ENCODE peak calls at places on chromosomes 12 and 14, in seven cellular contexts. One of them, this sample, is unnamed.
A peak's percentile ranks its signal among the peaks of the same experiment; 100 is the strongest.

GRCh38 chr14:20732950-20733650 is 12.6 kb upstream of the EDDM3A start:
- DNase-seq in cardiac muscle cell: no peak
- DNase-seq in activated T-cell treated with anti-CD3 and anti-CD28 coated beads, Interleukin-2, amount 50 U/mL, for 48 hours: no peak
- DNase-seq in A549: no peak
- DNase-seq in globus pallidus: no peak
- DNase-seq in DMS79 treated with DMSO at 0.1 percent for 48 hours: no peak
- DNase-seq in HCEC 1CT: no peak
- DNase-seq in this sample: no peak

GRCh38 chr14:75660238-75660629 is 442 bp downstream of the ERG28 start:
- DNase-seq in cardiac muscle cell: no peak
- DNase-seq in activated T-cell treated with anti-CD3 and anti-CD28 coated beads, Interleukin-2, amount 50 U/mL, for 48 hours: no peak
- DNase-seq in A549: no peak
- DNase-seq in globus pallidus: no peak
- DNase-seq in DMS79 treated with DMSO at 0.1 percent for 48 hours: no peak
- DNase-seq in HCEC 1CT: no peak
- DNase-seq in this sample: no peak

GRCh38 chr14:74684444-74684843 is 28.4 kb downstream of the AREL1 start:
- DNase-seq in cardiac muscle cell: no peak
- DNase-seq in activated T-cell treated with anti-CD3 and anti-CD28 coated beads, Interleukin-2, amount 50 U/mL, for 48 hours: no peak
- DNase-seq in A549: no peak
- DNase-seq in globus pallidus: no peak
- DNase-seq in DMS79 treated with DMSO at 0.1 percent for 48 hours: no peak
- DNase-seq in HCEC 1CT: no peak
- DNase-seq in this sample: peak; percentile 47

GRCh38 chr14:104356738-104357688 is 218.6 kb downstream of the KIF26A start:
- DNase-seq in cardiac muscle cell: no peak
- DNase-seq in activated T-cell treated with anti-CD3 and anti-CD28 coated beads, Interleukin-2, amount 50 U/mL, for 48 hours: no peak
- DNase-seq in A549: no peak
- DNase-seq in globus pallidus: no peak
- DNase-seq in DMS79 treated with DMSO at 0.1 percent for 48 hours: no peak
- DNase-seq in HCEC 1CT: no peak
- DNase-seq in this sample: no peak

GRCh38 chr12:56321027-56321426 is 5.2 kb upstream of the CNPY2 start:
- DNase-seq in cardiac muscle cell: no peak
- DNase-seq in activated T-cell treated with anti-CD3 and anti-CD28 coated beads, Interleukin-2, amount 50 U/mL, for 48 hours: no peak
- DNase-seq in A549: no peak
- DNase-seq in globus pallidus: no peak
- DNase-seq in DMS79 treated with DMSO at 0.1 percent for 48 hours: no peak
- DNase-seq in HCEC 1CT: peak; percentile 50
- DNase-seq in this sample: no peak

GRCh38 chr14:34692348-34692747 is 22.0 kb downstream of the CFL2 start:
- DNase-seq in cardiac muscle cell: no peak
- DNase-seq in activated T-cell treated with anti-CD3 and anti-CD28 coated beads, Interleukin-2, amount 50 U/mL, for 48 hours: no peak
- DNase-seq in A549: no peak
- DNase-seq in globus pallidus: no peak
- DNase-seq in DMS79 treated with DMSO at 0.1 percent for 48 hours: no peak
- DNase-seq in HCEC 1CT: no peak
- DNase-seq in this sample: no peak

GRCh38 chr12:50248883-50249282 is 34.4 kb downstream of the LIMA1 start:
- DNase-seq in cardiac muscle cell: no peak
- DNase-seq in activated T-cell treated with anti-CD3 and anti-CD28 coated beads, Interleukin-2, amount 50 U/mL, for 48 hours: no peak
- DNase-seq in A549: no peak
- DNase-seq in globus pallidus: no peak
- DNase-seq in DMS79 treated with DMSO at 0.1 percent for 48 hours: no peak
- DNase-seq in HCEC 1CT: no peak
- DNase-seq in this sample: no peak

GRCh38 chr14:20998674-20999366 is at the start of gene SLC39A2:
- DNase-seq in cardiac muscle cell: peak; percentile 81
- DNase-seq in activated T-cell treated with anti-CD3 and anti-CD28 coated beads, Interleukin-2, amount 50 U/mL, for 48 hours: no peak
- DNase-seq in A549: no peak
- DNase-seq in globus pallidus: no peak
- DNase-seq in DMS79 treated with DMSO at 0.1 percent for 48 hours: no peak
- DNase-seq in HCEC 1CT: peak; percentile 7
- DNase-seq in this sample: no peak

GRCh38 chr12:27462851-27463250 is 16.3 kb downstream of the SMCO2 start:
- DNase-seq in cardiac muscle cell: peak; percentile 17
- DNase-seq in activated T-cell treated with anti-CD3 and anti-CD28 coated beads, Interleukin-2, amount 50 U/mL, for 48 hours: no peak
- DNase-seq in A549: no peak
- DNase-seq in globus pallidus: no peak
- DNase-seq in DMS79 treated with DMSO at 0.1 percent for 48 hours: no peak
- DNase-seq in HCEC 1CT: peak; percentile 4
- DNase-seq in this sample: no peak

GRCh38 chr12:51098611-51099010 is 15.2 kb upstream of the CSRNP2 start:
- DNase-seq in cardiac muscle cell: peak; percentile 6
- DNase-seq in activated T-cell treated with anti-CD3 and anti-CD28 coated beads, Interleukin-2, amount 50 U/mL, for 48 hours: no peak
- DNase-seq in A549: no peak
- DNase-seq in globus pallidus: no peak
- DNase-seq in DMS79 treated with DMSO at 0.1 percent for 48 hours: no peak
- DNase-seq in HCEC 1CT: no peak
- DNase-seq in this sample: no peak

GRCh38 chr14:104101086-104101621 is 15.7 kb downstream of the ASPG start:
- DNase-seq in cardiac muscle cell: no peak
- DNase-seq in activated T-cell treated with anti-CD3 and anti-CD28 coated beads, Interleukin-2, amount 50 U/mL, for 48 hours: no peak
- DNase-seq in A549: no peak
- DNase-seq in globus pallidus: no peak
- DNase-seq in DMS79 treated with DMSO at 0.1 percent for 48 hours: no peak
- DNase-seq in HCEC 1CT: no peak
- DNase-seq in this sample: no peak

GRCh38 chr12:47458273-47458672 is 247.6 kb downstream of the RPAP3 start:
- DNase-seq in cardiac muscle cell: peak; percentile 14
- DNase-seq in activated T-cell treated with anti-CD3 and anti-CD28 coated beads, Interleukin-2, amount 50 U/mL, for 48 hours: no peak
- DNase-seq in A549: peak; percentile 8
- DNase-seq in globus pallidus: peak; percentile 2
- DNase-seq in DMS79 treated with DMSO at 0.1 percent for 48 hours: no peak
- DNase-seq in HCEC 1CT: no peak
- DNase-seq in this sample: no peak

GRCh38 chr12:126782083-126782482 is 1484.9 kb upstream of the TMEM132C start:
- DNase-seq in cardiac muscle cell: no peak
- DNase-seq in activated T-cell treated with anti-CD3 and anti-CD28 coated beads, Interleukin-2, amount 50 U/mL, for 48 hours: no peak
- DNase-seq in A549: no peak
- DNase-seq in globus pallidus: no peak
- DNase-seq in DMS79 treated with DMSO at 0.1 percent for 48 hours: no peak
- DNase-seq in HCEC 1CT: no peak
- DNase-seq in this sample: no peak

This sample was measured in GM12865.